ENCODE peak calls at places on chromosome 22, in eight cellular contexts. J is activated naive CD4-positive, alpha-beta T cell treated with anti-CD3 and anti-CD28 coated beads, Interleukin-2, amount 50 U/mL, for 72 hours; D is activated T-cell treated with anti-CD3 and anti-CD28 coated beads, Interleukin-2, amount 50 U/mL, for 72 hours; U is T-helper 17 cell; X is stimulated activated naive CD8-positive, alpha-beta T cell treated with anti-CD3 and anti-CD28 coated beads, Interleukin-15, amount 100 ng/mL, for 72 hours; G is activated CD4-positive, alpha-beta T cell treated with anti-CD3 and anti-CD28 coated beads for 36 hours; M is upper lobe of right lung; I is Panc1. F is an unnamed sample.

GRCh38 chr22:46484861-46485595 is 52.4 kb downstream of the CELSR1 start:
- ATAC-seq in J (no peak), D (no peak), U (no peak), X (no peak), G (no peak), M (no peak), I (no peak), F (no peak)

GRCh38 chr22:49648053-49648452 is 179.6 kb downstream of the BRD1 start:
- ATAC-seq in J (no peak), D (no peak), U (no peak), X (no peak), G (no peak), M (no peak), I (no peak), F (no peak)

GRCh38 chr22:39514373-39514973 is 5.9 kb upstream of the ATF4 start:
- ATAC-seq in J (no peak), D (no peak), U (peak), X (no peak), G (no peak), M (peak), I (no peak), F (no peak)

GRCh38 chr22:49948958-49949913 is 11.3 kb upstream of the PIM3 start:
- ATAC-seq in J (no peak), D (no peak), U (no peak), X (peak), G (no peak), M (peak), I (peak), F (no peak)

GRCh38 chr22:19641254-19641982 is 72.9 kb upstream of the SEPTIN5 start:
- ATAC-seq in J (no peak), D (no peak), U (no peak), X (no peak), G (no peak), M (peak), I (no peak), F (no peak)

GRCh38 chr22:27504854-27505253 is 296.7 kb downstream of the MN1 start:
- ATAC-seq in J (no peak), D (no peak), U (no peak), X (no peak), G (no peak), M (no peak), I (no peak), F (no peak)

GRCh38 chr22:37633693-37634504 is 5.6 kb upstream of the SH3BP1 start:
- ATAC-seq in J (peak), D (peak), U (peak), X (peak), G (peak), M (peak), I (peak), F (peak)

GRCh38 chr22:29782061-29782845 is 15.1 kb downstream of the UQCR10 start:
- ATAC-seq in J (no peak), D (no peak), U (no peak), X (no peak), G (no peak), M (peak), I (peak), F (no peak)

GRCh38 chr22:30080805-30081204 is 541 bp downstream of the HORMAD2 start:
- ATAC-seq in J (no peak), D (no peak), U (no peak), X (no peak), G (no peak), M (no peak), I (no peak), F (no peak)

GRCh38 chr22:22920910-22921550 is 33.4 kb downstream of the IGLL5 start:
- ATAC-seq in J (no peak), D (no peak), U (no peak), X (no peak), G (no peak), M (no peak), I (no peak), F (no peak)

GRCh38 chr22:35269630-35270029 is 12.3 kb downstream of the HMGXB4 start:
- ATAC-seq in J (no peak), D (no peak), U (no peak), X (no peak), G (no peak), M (no peak), I (no peak), F (no peak)

GRCh38 chr22:39952347-39952746 is 7.8 kb upstream of the TMA7B start:
- ATAC-seq in J (no peak), D (no peak), U (peak), X (no peak), G (no peak), M (no peak), I (no peak), F (no peak)

GRCh38 chr22:48318575-48319320 is 1508.9 kb downstream of the BRD1 start:
- ATAC-seq in J (no peak), D (no peak), U (no peak), X (no peak), G (no peak), M (no peak), I (no peak), F (no peak)

GRCh38 chr22:45891021-45891421 is 85.9 kb downstream of the WNT7B start:
- ATAC-seq in J (no peak), D (no peak), U (no peak), X (peak), G (no peak), M (no peak), I (peak), F (peak)

GRCh38 chr22:17237031-17237668 is 17.9 kb upstream of the ADA2 start:
- ATAC-seq in J (peak), D (peak), U (peak), X (peak), G (peak), M (peak), I (no peak), F (peak)

GRCh38 chr22:19371893-19372292 is 59.6 kb downstream of the HIRA start:
- ATAC-seq in J (no peak), D (no peak), U (no peak), X (no peak), G (no peak), M (no peak), I (no peak), F (no peak)

GRCh38 chr22:31323578-31324550 is 22.3 kb downstream of the PATZ1 start:
- ATAC-seq in J (peak), D (no peak), U (peak), X (peak), G (peak), M (no peak), I (no peak), F (no peak)

GRCh38 chr22:43007519-43008102 is 7.3 kb downstream of the PACSIN2 start:
- ATAC-seq in J (peak), D (peak), U (no peak), X (peak), G (peak), M (peak), I (no peak), F (no peak)

GRCh38 chr22:27930246-27931060 is 11.4 kb upstream of the PITPNB start:
- ATAC-seq in J (no peak), D (no peak), U (no peak), X (no peak), G (no peak), M (no peak), I (no peak), F (no peak)

GRCh38 chr22:30668306-30668655 is 606 bp upstream of the DUSP18 start:
- ATAC-seq in J (no peak), D (no peak), U (no peak), X (no peak), G (no peak), M (no peak), I (peak), F (no peak)

GRCh38 chr22:50672471-50673230 is at the start of gene SHANK3:
- ATAC-seq in J (no peak), D (no peak), U (no peak), X (no peak), G (no peak), M (peak), I (peak), F (no peak)

GRCh38 chr22:17846326-17846992 is 72.2 kb upstream of the BID start:
- ATAC-seq in J (no peak), D (no peak), U (no peak), X (no peak), G (no peak), M (peak), I (no peak), F (no peak)

GRCh38 chr22:45836418-45836817 is 140.5 kb downstream of the WNT7B start:
- ATAC-seq in J (no peak), D (no peak), U (no peak), X (no peak), G (no peak), M (no peak), I (no peak), F (no peak)

GRCh38 chr22:23533328-23533762 is 46.7 kb downstream of the IGLL1 start:
- ATAC-seq in J (peak), D (peak), U (peak), X (peak), G (peak), M (no peak), I (peak), F (no peak)

GRCh38 chr22:50268655-50269113 is 1.5 kb downstream of the MAPK11 start:
- ATAC-seq in J (no peak), D (no peak), U (no peak), X (no peak), G (no peak), M (no peak), I (no peak), F (no peak)

GRCh38 chr22:39151329-39151975 is 1.0 kb downstream of the CBX7 start:
- ATAC-seq in J (no peak), D (no peak), U (no peak), X (no peak), G (no peak), M (no peak), I (no peak), F (no peak)

GRCh38 chr22:36986242-36986821 is 32.9 kb downstream of the TST start:
- ATAC-seq in J (peak), D (no peak), U (no peak), X (peak), G (peak), M (no peak), I (no peak), F (no peak)

GRCh38 chr22:45216133-45217003 is 24.3 kb downstream of the KIAA0930 start:
- ATAC-seq in J (no peak), D (no peak), U (no peak), X (no peak), G (no peak), M (no peak), I (peak), F (no peak)

GRCh38 chr22:49951678-49951985 is 8.9 kb upstream of the PIM3 start:
- ATAC-seq in J (no peak), D (no peak), U (no peak), X (no peak), G (no peak), M (no peak), I (no peak), F (no peak)